ENCODE peak calls at places on chromosomes 6 and 20, in five cellular contexts. D is AG08395, R is COR-L47, H is kidney tubule cell, Q is NCI-H748 treated with DMSO at 0.1 percent for 48 hours. C is an unnamed sample.

GRCh38 chr6:169969372-169970099 is 218.1 kb downstream of the ERMARD start:
- DNase-seq in D (no peak), R (no peak), H (no peak), Q (no peak), C (no peak)

GRCh38 chr6:110317189-110317588 is 41.0 kb downstream of the METTL24 start:
- DNase-seq in D (no peak), R (no peak), H (no peak), Q (no peak), C (no peak)

GRCh38 chr20:1323830-1324597 is 4.9 kb downstream of the SDCBP2 start:
- DNase-seq in D (no peak), R (no peak), H (no peak), Q (no peak), C (peak)

GRCh38 chr6:166905013-166905412 is 51.3 kb downstream of the RNASET2 start:
- DNase-seq in D (no peak), R (no peak), H (no peak), Q (no peak), C (no peak)

GRCh38 chr6:14550817-14551216 is 433.2 kb downstream of the CD83 start:
- DNase-seq in D (peak), R (no peak), H (no peak), Q (no peak), C (no peak)

GRCh38 chr6:124995131-124995530 is 32.9 kb downstream of the RNF217 start:
- DNase-seq in D (peak), R (no peak), H (no peak), Q (no peak), C (no peak)

GRCh38 chr6:692858-693736 is at the start of gene EXOC2:
- DNase-seq in D (peak), R (peak), H (peak), Q (peak), C (peak)

GRCh38 chr20:20824924-20825584 is 112.6 kb upstream of the RALGAPA2 start:
- DNase-seq in D (peak), R (peak), H (peak), Q (peak), C (no peak)

GRCh38 chr6:107827541-107827940 is 3.4 kb upstream of the SCML4 start:
- DNase-seq in D (no peak), R (no peak), H (no peak), Q (no peak), C (no peak)

GRCh38 chr6:45900808-45901752 is 114.6 kb downstream of the CLIC5 start:
- DNase-seq in D (peak), R (no peak), H (peak), Q (no peak), C (no peak)

GRCh38 chr20:19909696-19910095 is 107.5 kb upstream of the NAA20 start:
- DNase-seq in D (peak), R (no peak), H (no peak), Q (no peak), C (no peak)

GRCh38 chr6:161901740-161902426 is 628.0 kb upstream of the AGPAT4 start:
- DNase-seq in D (no peak), R (no peak), H (peak), Q (no peak), C (no peak)

GRCh38 chr6:116034327-116034726 is 26.4 kb downstream of the FRK start:
- DNase-seq in D (peak), R (no peak), H (peak), Q (no peak), C (no peak)

GRCh38 chr20:47768016-47768953 is 17.0 kb downstream of the SULF2 start:
- DNase-seq in D (no peak), R (no peak), H (no peak), Q (no peak), C (no peak)

GRCh38 chr20:12111431-12112088 is 193.9 kb downstream of the BTBD3 start:
- DNase-seq in D (no peak), R (no peak), H (no peak), Q (no peak), C (no peak)

GRCh38 chr6:169917153-169917552 is 165.7 kb downstream of the ERMARD start:
- DNase-seq in D (no peak), R (no peak), H (no peak), Q (no peak), C (no peak)

GRCh38 chr6:18242062-18242851 is 22.1 kb downstream of the DEK start:
- DNase-seq in D (peak), R (no peak), H (peak), Q (no peak), C (no peak)

GRCh38 chr20:50416930-50417329 is 93.3 kb upstream of the PTPN1 start:
- DNase-seq in D (no peak), R (no peak), H (no peak), Q (no peak), C (peak)

GRCh38 chr6:41334482-41335023 is 855 bp upstream of the NCR2 start:
- DNase-seq in D (no peak), R (no peak), H (no peak), Q (no peak), C (no peak)

GRCh38 chr20:48819813-48820648 is 7.8 kb downstream of the PREX1 start:
- DNase-seq in D (no peak), R (no peak), H (no peak), Q (no peak), C (no peak)

GRCh38 chr20:48711044-48711428 is 116.8 kb downstream of the PREX1 start:
- DNase-seq in D (no peak), R (no peak), H (no peak), Q (no peak), C (no peak)

GRCh38 chr20:47172579-47172978 is 183.9 kb downstream of the ZMYND8 start:
- DNase-seq in D (no peak), R (no peak), H (no peak), Q (no peak), C (no peak)

GRCh38 chr6:144343736-144344428 is 58.7 kb downstream of the UTRN start:
- DNase-seq in D (no peak), R (no peak), H (no peak), Q (no peak), C (no peak)

GRCh38 chr20:55360895-55361294 is 644.4 kb downstream of the CBLN4 start:
- DNase-seq in D (no peak), R (no peak), H (no peak), Q (no peak), C (no peak)

GRCh38 chr6:151842816-151843215 is 35.3 kb downstream of the ESR1 start:
- DNase-seq in D (no peak), R (no peak), H (no peak), Q (no peak), C (no peak)

GRCh38 chr6:95095271-95095670 is 482.1 kb upstream of the MANEA start:
- DNase-seq in D (no peak), R (no peak), H (no peak), Q (no peak), C (no peak)

GRCh38 chr6:145235207-145235606 is 500.1 kb downstream of the EPM2A start:
- DNase-seq in D (no peak), R (no peak), H (no peak), Q (no peak), C (no peak)

GRCh38 chr20:37336369-37337207 is 9.4 kb upstream of the SRC start:
- DNase-seq in D (peak), R (no peak), H (no peak), Q (no peak), C (no peak)

GRCh38 chr6:44052419-44053011 is 74.7 kb downstream of the MRPL14 start:
- DNase-seq in D (peak), R (no peak), H (no peak), Q (no peak), C (no peak)

GRCh38 chr6:67717281-67717680 is 917.8 kb upstream of the ADGRB3 start:
- DNase-seq in D (no peak), R (no peak), H (no peak), Q (no peak), C (no peak)

GRCh38 chr20:62356143-62356947 is 10.8 kb downstream of the LAMA5 start:
- DNase-seq in D (no peak), R (no peak), H (no peak), Q (no peak), C (no peak)

GRCh38 chr6:119044263-119044662 is 34.2 kb downstream of the FAM184A start:
- DNase-seq in D (no peak), R (no peak), H (no peak), Q (no peak), C (no peak)

GRCh38 chr6:102051001-102051400 is 657.5 kb downstream of the GRIK2 start:
- DNase-seq in D (no peak), R (no peak), H (no peak), Q (no peak), C (no peak)

GRCh38 chr6:33160096-33160495 is 32.2 kb downstream of the COL11A2 start:
- DNase-seq in D (no peak), R (no peak), H (no peak), Q (no peak), C (no peak)

GRCh38 chr20:354298-354977 is 7.5 kb downstream of the NRSN2 start:
- DNase-seq in D (peak), R (peak), H (peak), Q (peak), C (peak)